ENCODE peak calls at places on chromosomes 11 and 22, in seven cellular contexts. One of them, this sample, is unnamed.

GRCh38 chr11:122655527-122656072 is at the start of gene UBASH3B:
- DNase-seq in fibroblast of villous mesenchyme: peak
- DNase-seq in left lung: peak
- DNase-seq in tibial nerve: peak
- DNase-seq in coronary artery: peak
- DNase-seq in progenitor cell of endocrine pancreas: peak
- DNase-seq in AG10803: peak
- DNase-seq in this sample: peak

GRCh38 chr11:46105902-46106301 is 15.4 kb downstream of the PHF21A start:
- DNase-seq in AG10803: no peak
- DNase-seq in tibial nerve: no peak
- DNase-seq in progenitor cell of endocrine pancreas: no peak
- DNase-seq in coronary artery: no peak
- DNase-seq in left lung: no peak
- DNase-seq in fibroblast of villous mesenchyme: no peak
- DNase-seq in this sample: no peak

GRCh38 chr11:48170840-48171233 is 45.8 kb upstream of the OR4B1 start:
- DNase-seq in progenitor cell of endocrine pancreas: no peak
- DNase-seq in left lung: no peak
- DNase-seq in fibroblast of villous mesenchyme: peak
- DNase-seq in tibial nerve: no peak
- DNase-seq in AG10803: peak
- DNase-seq in coronary artery: no peak
- DNase-seq in this sample: no peak

GRCh38 chr11:124891390-124891861 is 6.2 kb downstream of the ROBO4 start:
- DNase-seq in fibroblast of villous mesenchyme: no peak
- DNase-seq in left lung: no peak
- DNase-seq in AG10803: no peak
- DNase-seq in progenitor cell of endocrine pancreas: no peak
- DNase-seq in coronary artery: peak
- DNase-seq in tibial nerve: no peak
- DNase-seq in this sample: no peak

GRCh38 chr22:18109410-18110193 is 1.0 kb upstream of the TUBA8 start:
- DNase-seq in fibroblast of villous mesenchyme: no peak
- DNase-seq in AG10803: no peak
- DNase-seq in progenitor cell of endocrine pancreas: no peak
- DNase-seq in tibial nerve: no peak
- DNase-seq in coronary artery: no peak
- DNase-seq in left lung: no peak
- DNase-seq in this sample: no peak

GRCh38 chr11:106076421-106076922 is 675 bp downstream of the KBTBD3 start:
- DNase-seq in AG10803: no peak
- DNase-seq in left lung: no peak
- DNase-seq in fibroblast of villous mesenchyme: no peak
- DNase-seq in coronary artery: no peak
- DNase-seq in progenitor cell of endocrine pancreas: no peak
- DNase-seq in tibial nerve: no peak
- DNase-seq in this sample: peak

GRCh38 chr22:44786136-44786535 is 33.8 kb downstream of the ARHGAP8 start:
- DNase-seq in left lung: no peak
- DNase-seq in coronary artery: no peak
- DNase-seq in fibroblast of villous mesenchyme: no peak
- DNase-seq in AG10803: no peak
- DNase-seq in tibial nerve: no peak
- DNase-seq in progenitor cell of endocrine pancreas: no peak
- DNase-seq in this sample: no peak

GRCh38 chr22:30175743-30176288 is 70.7 kb downstream of the LIF start:
- DNase-seq in fibroblast of villous mesenchyme: no peak
- DNase-seq in tibial nerve: no peak
- DNase-seq in coronary artery: no peak
- DNase-seq in progenitor cell of endocrine pancreas: no peak
- DNase-seq in left lung: no peak
- DNase-seq in AG10803: no peak
- DNase-seq in this sample: no peak

GRCh38 chr11:45889555-45889954 is 4.1 kb downstream of the MAPK8IP1 start:
- DNase-seq in progenitor cell of endocrine pancreas: no peak
- DNase-seq in coronary artery: no peak
- DNase-seq in fibroblast of villous mesenchyme: no peak
- DNase-seq in tibial nerve: no peak
- DNase-seq in AG10803: no peak
- DNase-seq in left lung: no peak
- DNase-seq in this sample: no peak

GRCh38 chr11:63505857-63506528 is at the start of gene LGALS12:
- DNase-seq in progenitor cell of endocrine pancreas: no peak
- DNase-seq in left lung: peak
- DNase-seq in AG10803: no peak
- DNase-seq in tibial nerve: no peak
- DNase-seq in coronary artery: no peak
- DNase-seq in fibroblast of villous mesenchyme: peak
- DNase-seq in this sample: no peak

GRCh38 chr22:44266811-44267760 is 45.7 kb downstream of the SHISAL1 start:
- DNase-seq in AG10803: no peak
- DNase-seq in tibial nerve: no peak
- DNase-seq in coronary artery: no peak
- DNase-seq in progenitor cell of endocrine pancreas: no peak
- DNase-seq in left lung: no peak
- DNase-seq in fibroblast of villous mesenchyme: no peak
- DNase-seq in this sample: no peak

GRCh38 chr11:73866586-73866996 is 10.1 kb downstream of the COA4 start:
- DNase-seq in fibroblast of villous mesenchyme: peak
- DNase-seq in AG10803: peak
- DNase-seq in progenitor cell of endocrine pancreas: no peak
- DNase-seq in coronary artery: no peak
- DNase-seq in left lung: no peak
- DNase-seq in tibial nerve: no peak
- DNase-seq in this sample: no peak

DNA sequence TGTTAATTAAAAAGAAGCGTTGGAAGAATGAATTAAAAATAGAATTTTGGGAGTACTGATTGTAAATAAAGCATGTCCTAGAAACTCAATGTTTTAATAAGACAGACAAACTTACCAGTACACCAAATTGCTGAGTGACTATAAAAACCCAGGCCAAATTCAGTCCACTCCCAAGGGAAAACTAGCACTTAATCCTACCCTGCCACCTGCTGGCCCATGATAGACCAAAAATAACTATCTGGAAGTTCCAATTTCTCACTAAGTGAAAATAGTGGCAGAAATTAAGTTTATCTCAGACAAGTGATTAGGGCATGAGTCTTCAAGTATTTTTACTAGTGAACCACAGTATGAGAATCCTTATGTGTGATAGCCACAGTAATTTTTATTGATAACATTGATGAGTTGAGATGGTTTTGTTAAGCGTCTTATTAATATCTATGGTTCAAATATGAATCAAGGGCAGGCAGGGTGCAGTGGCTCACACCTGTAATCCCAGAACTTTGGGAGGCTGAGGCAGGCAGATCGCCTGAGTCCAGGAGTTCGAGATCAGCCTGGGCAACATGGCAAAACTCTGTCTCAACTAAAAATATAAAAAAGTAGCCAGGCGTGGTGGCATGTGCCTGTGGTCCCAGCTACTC is 9.8 kb upstream of the DDX10 start:
- DNase-seq in AG10803: peak
- DNase-seq in tibial nerve: no peak
- DNase-seq in coronary artery: no peak
- DNase-seq in left lung: no peak
- DNase-seq in fibroblast of villous mesenchyme: peak
- DNase-seq in progenitor cell of endocrine pancreas: no peak
- DNase-seq in this sample: peak
- TF ChIP-seq CTCF in AG10803: peak
- TF ChIP-seq CTCF in tibial nerve: peak
- TF ChIP-seq CTCF in coronary artery: no peak
- TF ChIP-seq CTCF in left lung: peak
- TF ChIP-seq CTCF in fibroblast of villous mesenchyme: peak
- TF ChIP-seq CTCF in progenitor cell of endocrine pancreas: peak
- TF ChIP-seq CTCF in this sample: peak

DNA sequence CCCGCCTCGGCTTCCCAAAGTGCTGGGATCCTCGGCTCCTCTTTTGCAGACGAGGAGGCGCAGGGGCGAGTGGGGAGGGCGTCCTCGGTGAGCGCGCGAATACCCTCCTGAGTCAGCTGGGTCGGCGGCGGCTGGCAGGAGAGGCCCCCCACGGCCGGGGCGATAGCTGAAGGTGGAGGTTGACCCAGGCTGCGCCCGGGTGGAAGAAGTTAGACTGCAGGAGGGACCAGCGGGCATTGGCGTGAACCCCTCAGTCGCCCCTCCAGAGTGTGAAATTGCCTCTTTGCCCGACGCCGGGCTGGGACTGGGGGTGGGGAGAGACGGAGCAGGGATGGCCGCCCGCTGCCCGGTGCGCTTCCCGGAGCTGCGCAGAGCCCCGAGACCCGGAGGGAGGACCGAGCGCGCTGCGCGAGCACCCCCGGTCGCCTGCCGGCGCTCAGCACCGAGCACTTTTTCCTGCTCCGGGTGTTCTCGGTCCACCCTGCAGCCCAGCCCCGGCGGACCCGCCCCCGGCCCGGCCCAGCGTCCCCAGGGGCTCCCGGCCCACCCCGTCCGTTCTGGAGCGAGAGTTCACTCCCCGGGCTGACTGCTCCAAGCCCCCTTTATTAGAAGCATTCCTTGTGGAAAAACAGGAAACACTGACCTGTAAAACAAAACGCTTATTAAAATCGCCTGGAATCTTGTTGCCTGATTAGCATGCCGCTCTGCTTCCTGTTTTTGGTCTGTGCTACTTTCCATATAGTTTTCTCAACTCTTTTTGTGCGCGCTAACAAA is 13.7 kb upstream of the CPT1A start:
- DNase-seq in AG10803: peak
- DNase-seq in fibroblast of villous mesenchyme: peak
- DNase-seq in progenitor cell of endocrine pancreas: peak
- DNase-seq in coronary artery: no peak
- DNase-seq in left lung: peak
- DNase-seq in tibial nerve: no peak
- DNase-seq in this sample: peak
- TF ChIP-seq CTCF in AG10803: peak
- TF ChIP-seq CTCF in fibroblast of villous mesenchyme: no peak
- TF ChIP-seq CTCF in progenitor cell of endocrine pancreas: peak
- TF ChIP-seq CTCF in coronary artery: no peak
- TF ChIP-seq CTCF in left lung: peak
- TF ChIP-seq CTCF in tibial nerve: no peak
- TF ChIP-seq CTCF in this sample: no peak

DNA sequence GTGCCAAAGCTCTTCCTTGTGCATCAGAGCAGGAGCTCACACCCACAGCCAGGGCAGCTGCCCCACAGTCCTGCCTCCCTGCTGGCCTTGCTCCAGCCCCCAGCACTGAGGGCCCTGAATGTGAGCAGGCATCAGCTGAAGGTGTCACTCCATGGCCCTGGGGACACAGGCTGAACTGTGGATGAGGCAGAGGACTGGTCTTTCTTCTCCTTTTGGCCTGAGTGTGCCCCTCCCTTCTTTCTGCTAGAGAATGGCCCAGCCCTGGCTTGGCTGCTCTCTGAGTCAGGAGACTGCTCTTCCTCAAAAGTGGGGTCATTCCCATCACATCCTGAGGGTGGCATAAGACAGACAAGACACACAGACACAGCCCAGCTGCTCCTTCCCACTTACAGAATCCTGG is 16.2 kb downstream of the OTOG start:
- DNase-seq in AG10803: no peak
- DNase-seq in progenitor cell of endocrine pancreas: no peak
- DNase-seq in fibroblast of villous mesenchyme: no peak
- DNase-seq in left lung: no peak
- DNase-seq in tibial nerve: no peak
- DNase-seq in coronary artery: peak
- DNase-seq in this sample: no peak
- TF ChIP-seq CTCF in AG10803: no peak
- TF ChIP-seq CTCF in progenitor cell of endocrine pancreas: no peak
- TF ChIP-seq CTCF in fibroblast of villous mesenchyme: no peak
- TF ChIP-seq CTCF in left lung: no peak
- TF ChIP-seq CTCF in tibial nerve: no peak
- TF ChIP-seq CTCF in coronary artery: no peak
- TF ChIP-seq CTCF in this sample: no peak

GRCh38 chr11:66541892-66542291 is 4.0 kb downstream of the ZDHHC24 start:
- DNase-seq in progenitor cell of endocrine pancreas: no peak
- DNase-seq in left lung: no peak
- DNase-seq in tibial nerve: no peak
- DNase-seq in coronary artery: no peak
- DNase-seq in AG10803: no peak
- DNase-seq in fibroblast of villous mesenchyme: no peak
- DNase-seq in this sample: no peak

GRCh38 chr11:66542362-66542761 is 3.5 kb downstream of the ZDHHC24 start:
- DNase-seq in AG10803: peak
- DNase-seq in left lung: no peak
- DNase-seq in coronary artery: no peak
- DNase-seq in tibial nerve: no peak
- DNase-seq in progenitor cell of endocrine pancreas: no peak
- DNase-seq in fibroblast of villous mesenchyme: no peak
- DNase-seq in this sample: no peak

GRCh38 chr11:66545701-66546367 is at the start of gene ZDHHC24:
- DNase-seq in left lung: peak
- DNase-seq in AG10803: peak
- DNase-seq in progenitor cell of endocrine pancreas: peak
- DNase-seq in coronary artery: peak
- DNase-seq in tibial nerve: peak
- DNase-seq in fibroblast of villous mesenchyme: peak
- DNase-seq in this sample: peak

GRCh38 chr11:66546368-66546965 is at the start of gene ACTN3:
- DNase-seq in AG10803: no peak
- DNase-seq in progenitor cell of endocrine pancreas: no peak
- DNase-seq in tibial nerve: peak
- DNase-seq in left lung: no peak
- DNase-seq in coronary artery: peak
- DNase-seq in fibroblast of villous mesenchyme: peak
- DNase-seq in this sample: peak

GRCh38 chr11:66543263-66544107 is 2.4 kb downstream of the ZDHHC24 start:
- DNase-seq in coronary artery: no peak
- DNase-seq in AG10803: no peak
- DNase-seq in progenitor cell of endocrine pancreas: peak
- DNase-seq in tibial nerve: no peak
- DNase-seq in left lung: peak
- DNase-seq in fibroblast of villous mesenchyme: peak
- DNase-seq in this sample: peak
- TF ChIP-seq CTCF in coronary artery: no peak
- TF ChIP-seq CTCF in AG10803: peak
- TF ChIP-seq CTCF in progenitor cell of endocrine pancreas: peak
- TF ChIP-seq CTCF in tibial nerve: peak
- TF ChIP-seq CTCF in left lung: peak
- TF ChIP-seq CTCF in fibroblast of villous mesenchyme: peak
- TF ChIP-seq CTCF in this sample: peak

DNA sequence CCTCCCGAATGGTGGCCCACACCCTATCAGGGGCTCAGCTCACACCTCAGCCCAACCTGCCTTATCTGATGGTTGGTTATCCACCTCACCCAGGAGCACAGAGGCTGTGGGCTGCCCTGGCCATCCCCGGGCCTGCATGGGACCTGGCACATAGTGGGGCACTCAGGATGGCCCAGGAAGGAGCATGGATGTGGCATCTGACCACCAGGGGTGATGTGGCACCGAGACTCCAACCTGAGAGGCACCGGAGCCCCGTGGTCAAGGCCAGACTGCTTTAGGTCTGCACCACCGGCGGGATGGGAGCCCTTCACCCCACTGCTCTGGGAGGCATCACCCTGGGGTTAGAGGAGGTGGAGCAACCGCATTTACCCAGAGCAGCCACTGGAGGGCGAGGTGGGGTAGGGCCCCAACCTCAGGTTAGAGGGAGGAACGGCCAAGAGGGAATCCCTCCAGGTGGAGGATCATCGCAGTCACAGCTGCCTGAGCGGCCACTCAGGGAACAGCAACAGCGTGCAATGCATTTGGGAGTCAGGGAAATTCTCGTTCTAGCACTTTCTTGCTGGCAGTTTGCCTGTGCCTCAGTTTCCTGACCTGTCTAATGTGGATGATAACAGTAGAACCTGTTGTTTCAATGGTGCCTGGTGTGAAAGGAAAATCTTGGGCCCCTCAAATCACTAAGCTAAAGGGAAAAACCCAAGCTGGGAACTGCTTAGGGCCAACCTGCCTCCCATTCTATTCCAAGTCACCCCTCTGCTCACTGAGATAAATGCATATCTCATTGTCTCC is 52.9 kb upstream of the CARS1 start:
- DNase-seq in AG10803: peak
- DNase-seq in progenitor cell of endocrine pancreas: no peak
- DNase-seq in fibroblast of villous mesenchyme: peak
- DNase-seq in tibial nerve: peak
- DNase-seq in coronary artery: peak
- DNase-seq in left lung: peak
- DNase-seq in this sample: peak
- TF ChIP-seq CTCF in AG10803: peak
- TF ChIP-seq CTCF in progenitor cell of endocrine pancreas: peak
- TF ChIP-seq CTCF in fibroblast of villous mesenchyme: peak
- TF ChIP-seq CTCF in tibial nerve: peak
- TF ChIP-seq CTCF in coronary artery: peak
- TF ChIP-seq CTCF in left lung: peak
- TF ChIP-seq CTCF in this sample: peak